ENCODE peak calls at places on chromosome 13, in five cellular contexts. One of them, this sample, is unnamed.

GRCh38 chr13:52010890-52011689 is at the start of gene ATP7B:
- DNase-seq in ovary: peak; percentile 40
- DNase-seq in uterus: no peak
- DNase-seq in cardiac muscle cell: peak; percentile 52
- DNase-seq in PC-3: no peak
- DNase-seq in this sample: peak; percentile 59

GRCh38 chr13:73822671-73823592 is 311.3 kb downstream of the KLF12 start:
- DNase-seq in uterus: no peak
- DNase-seq in cardiac muscle cell: no peak
- DNase-seq in PC-3: no peak
- DNase-seq in ovary: no peak
- DNase-seq in this sample: no peak

GRCh38 chr13:41960195-41960699 is 662 bp downstream of the VWA8 start:
- DNase-seq in uterus: no peak
- DNase-seq in cardiac muscle cell: peak; percentile 59
- DNase-seq in PC-3: peak; percentile 9
- DNase-seq in ovary: no peak
- DNase-seq in this sample: peak; percentile 33

GRCh38 chr13:29922896-29923295 is 72.5 kb upstream of the UBL3 start:
- DNase-seq in uterus: no peak
- DNase-seq in PC-3: peak; percentile 72
- DNase-seq in ovary: no peak
- DNase-seq in cardiac muscle cell: no peak
- DNase-seq in this sample: no peak

GRCh38 chr13:26867451-26868067 is 107.0 kb upstream of the GPR12 start:
- DNase-seq in cardiac muscle cell: peak; percentile 70
- DNase-seq in ovary: no peak
- DNase-seq in PC-3: peak; percentile 38
- DNase-seq in uterus: no peak
- DNase-seq in this sample: peak; percentile 51

GRCh38 chr13:85473144-85473543 is 326.1 kb downstream of the SLITRK6 start:
- DNase-seq in uterus: no peak
- DNase-seq in cardiac muscle cell: no peak
- DNase-seq in ovary: no peak
- DNase-seq in PC-3: no peak
- DNase-seq in this sample: no peak

GRCh38 chr13:92806215-92806614 is 420.4 kb upstream of the GPC6 start:
- DNase-seq in uterus: no peak
- DNase-seq in PC-3: peak; percentile 6
- DNase-seq in cardiac muscle cell: no peak
- DNase-seq in ovary: no peak
- DNase-seq in this sample: no peak

GRCh38 chr13:105462981-105463380 is 1072.5 kb downstream of the EFNB2 start:
- DNase-seq in uterus: no peak
- DNase-seq in ovary: no peak
- DNase-seq in cardiac muscle cell: no peak
- DNase-seq in PC-3: peak; percentile 32
- DNase-seq in this sample: no peak

GRCh38 chr13:75312884-75313520 is 169.0 kb downstream of the TBC1D4 start:
- DNase-seq in PC-3: no peak
- DNase-seq in cardiac muscle cell: no peak
- DNase-seq in uterus: no peak
- DNase-seq in ovary: no peak
- DNase-seq in this sample: peak; percentile 17

GRCh38 chr13:23799945-23800344 is 89.3 kb downstream of the MIPEP start:
- DNase-seq in ovary: no peak
- DNase-seq in uterus: no peak
- DNase-seq in cardiac muscle cell: no peak
- DNase-seq in PC-3: no peak
- DNase-seq in this sample: no peak

GRCh38 chr13:24251525-24251924 is 57.9 kb upstream of the C1QTNF9 start:
- DNase-seq in cardiac muscle cell: no peak
- DNase-seq in uterus: no peak
- DNase-seq in ovary: no peak
- DNase-seq in PC-3: no peak
- DNase-seq in this sample: no peak

GRCh38 chr13:85558118-85558517 is 241.1 kb downstream of the SLITRK6 start:
- DNase-seq in cardiac muscle cell: no peak
- DNase-seq in PC-3: no peak
- DNase-seq in uterus: no peak
- DNase-seq in ovary: no peak
- DNase-seq in this sample: no peak

GRCh38 chr13:73754727-73755292 is 379.4 kb downstream of the KLF12 start:
- DNase-seq in ovary: no peak
- DNase-seq in PC-3: peak; percentile 85
- DNase-seq in cardiac muscle cell: peak; percentile 69
- DNase-seq in uterus: no peak
- DNase-seq in this sample: peak; percentile 65

GRCh38 chr13:20814224-20814910 is 40.6 kb upstream of the EEF1AKMT1 start:
- DNase-seq in ovary: peak; percentile 75
- DNase-seq in PC-3: peak; percentile 82
- DNase-seq in uterus: peak; percentile 89
- DNase-seq in cardiac muscle cell: peak; percentile 69
- DNase-seq in this sample: no peak

GRCh38 chr13:39779337-39780270 is 124.1 kb downstream of the COG6 start:
- DNase-seq in ovary: no peak
- DNase-seq in PC-3: peak; percentile 39
- DNase-seq in cardiac muscle cell: no peak
- DNase-seq in uterus: no peak
- DNase-seq in this sample: no peak

GRCh38 chr13:78586706-78587105 is 16.6 kb downstream of the POU4F1 start:
- DNase-seq in cardiac muscle cell: peak; percentile 47
- DNase-seq in PC-3: no peak
- DNase-seq in uterus: no peak
- DNase-seq in ovary: no peak
- DNase-seq in this sample: peak; percentile 40

GRCh38 chr13:39527961-39528720 is 74.9 kb downstream of the LHFPL6 start:
- DNase-seq in ovary: no peak
- DNase-seq in uterus: no peak
- DNase-seq in PC-3: peak; percentile 88
- DNase-seq in cardiac muscle cell: no peak
- DNase-seq in this sample: no peak

GRCh38 chr13:26445092-26445491 is 112.4 kb upstream of the WASF3 start:
- DNase-seq in PC-3: no peak
- DNase-seq in ovary: no peak
- DNase-seq in uterus: no peak
- DNase-seq in cardiac muscle cell: no peak
- DNase-seq in this sample: no peak

GRCh38 chr13:25276748-25277147 is 10.5 kb downstream of the MTMR6 start:
- DNase-seq in cardiac muscle cell: no peak
- DNase-seq in PC-3: peak; percentile 70
- DNase-seq in uterus: no peak
- DNase-seq in ovary: no peak
- DNase-seq in this sample: no peak

GRCh38 chr13:112444001-112444311 is 67.8 kb downstream of the SPACA7 start:
- DNase-seq in uterus: no peak
- DNase-seq in ovary: peak; percentile 41
- DNase-seq in cardiac muscle cell: peak; percentile 79
- DNase-seq in PC-3: peak; percentile 72
- DNase-seq in this sample: peak; percentile 37

GRCh38 chr13:30463820-30464495 is 1.8 kb downstream of the HMGB1 start:
- DNase-seq in PC-3: peak; percentile 51
- DNase-seq in uterus: peak; percentile 57
- DNase-seq in ovary: no peak
- DNase-seq in cardiac muscle cell: peak; percentile 56
- DNase-seq in this sample: peak; percentile 38

GRCh38 chr13:98394820-98395510 is 181.9 kb downstream of the STK24 start:
- DNase-seq in cardiac muscle cell: no peak
- DNase-seq in ovary: no peak
- DNase-seq in PC-3: no peak
- DNase-seq in uterus: no peak
- DNase-seq in this sample: no peak

GRCh38 chr13:98397861-98398260 is 179.0 kb downstream of the STK24 start:
- DNase-seq in uterus: no peak
- DNase-seq in PC-3: no peak
- DNase-seq in cardiac muscle cell: no peak
- DNase-seq in ovary: no peak
- DNase-seq in this sample: no peak

GRCh38 chr13:98399756-98400155 is 177.2 kb downstream of the STK24 start:
- DNase-seq in PC-3: no peak
- DNase-seq in ovary: no peak
- DNase-seq in uterus: no peak
- DNase-seq in cardiac muscle cell: no peak
- DNase-seq in this sample: no peak

GRCh38 chr13:98396071-98396710 is 180.7 kb downstream of the STK24 start:
- DNase-seq in cardiac muscle cell: no peak
- DNase-seq in ovary: no peak
- DNase-seq in PC-3: no peak
- DNase-seq in uterus: no peak
- DNase-seq in this sample: no peak

GRCh38 chr13:98397221-98397620 is 179.7 kb downstream of the STK24 start:
- DNase-seq in uterus: no peak
- DNase-seq in cardiac muscle cell: no peak
- DNase-seq in PC-3: no peak
- DNase-seq in ovary: no peak
- DNase-seq in this sample: no peak
- H3K4me1 ChIP-seq in uterus: no peaks in the 10 kb centered on the region
- H3K4me1 ChIP-seq in cardiac muscle cell: no peaks in the 10 kb centered on the region
- H3K4me1 ChIP-seq in PC-3: no peaks in the 10 kb centered on the region
- H3K4me1 ChIP-seq in ovary: no peaks in the 10 kb centered on the region
- H3K4me1 ChIP-seq in this sample: peaks cover 7% of the 10 kb centered on the region

GRCh38 chr13:50687545-50687944 is 155.9 kb downstream of the DLEU7 start:
- DNase-seq in PC-3: no peak
- DNase-seq in ovary: no peak
- DNase-seq in cardiac muscle cell: no peak
- DNase-seq in uterus: no peak
- DNase-seq in this sample: no peak

GRCh38 chr13:50684366-50684765 is 159.1 kb downstream of the DLEU7 start:
- DNase-seq in cardiac muscle cell: no peak
- DNase-seq in uterus: no peak
- DNase-seq in PC-3: no peak
- DNase-seq in ovary: no peak
- DNase-seq in this sample: no peak

GRCh38 chr13:50686547-50686946 is 156.9 kb downstream of the DLEU7 start:
- DNase-seq in PC-3: no peak
- DNase-seq in ovary: no peak
- DNase-seq in cardiac muscle cell: no peak
- DNase-seq in uterus: no peak
- DNase-seq in this sample: no peak

GRCh38 chr13:50682966-50683365 is 160.5 kb downstream of the DLEU7 start:
- DNase-seq in PC-3: no peak
- DNase-seq in cardiac muscle cell: no peak
- DNase-seq in ovary: no peak
- DNase-seq in uterus: no peak
- DNase-seq in this sample: no peak

GRCh38 chr13:50685491-50685890 is 158.0 kb downstream of the DLEU7 start:
- DNase-seq in cardiac muscle cell: peak; percentile 43
- DNase-seq in ovary: no peak
- DNase-seq in uterus: peak; percentile 30
- DNase-seq in PC-3: peak; percentile 30
- DNase-seq in this sample: peak; percentile 73
- H3K4me1 ChIP-seq in cardiac muscle cell: peaks cover 22% of the 10 kb centered on the region
- H3K4me1 ChIP-seq in ovary: no peaks in the 10 kb centered on the region
- H3K4me1 ChIP-seq in uterus: no peaks in the 10 kb centered on the region
- H3K4me1 ChIP-seq in PC-3: no peaks in the 10 kb centered on the region
- H3K4me1 ChIP-seq in this sample: peaks cover 10% of the 10 kb centered on the region

GRCh38 chr13:99207511-99207910 is 6.9 kb downstream of the UBAC2 start:
- DNase-seq in cardiac muscle cell: no peak
- DNase-seq in uterus: no peak
- DNase-seq in ovary: no peak
- DNase-seq in PC-3: no peak
- DNase-seq in this sample: no peak

GRCh38 chr13:99205621-99206220 is 5.1 kb downstream of the UBAC2 start:
- DNase-seq in cardiac muscle cell: no peak
- DNase-seq in PC-3: no peak
- DNase-seq in ovary: no peak
- DNase-seq in uterus: no peak
- DNase-seq in this sample: no peak

GRCh38 chr13:99208185-99208584 is 7.5 kb downstream of the UBAC2 start:
- DNase-seq in cardiac muscle cell: no peak
- DNase-seq in ovary: no peak
- DNase-seq in uterus: no peak
- DNase-seq in PC-3: no peak
- DNase-seq in this sample: no peak

GRCh38 chr13:99206226-99206625 is 5.6 kb downstream of the UBAC2 start:
- DNase-seq in ovary: no peak
- DNase-seq in uterus: no peak
- DNase-seq in PC-3: no peak
- DNase-seq in cardiac muscle cell: no peak
- DNase-seq in this sample: no peak

DNA sequence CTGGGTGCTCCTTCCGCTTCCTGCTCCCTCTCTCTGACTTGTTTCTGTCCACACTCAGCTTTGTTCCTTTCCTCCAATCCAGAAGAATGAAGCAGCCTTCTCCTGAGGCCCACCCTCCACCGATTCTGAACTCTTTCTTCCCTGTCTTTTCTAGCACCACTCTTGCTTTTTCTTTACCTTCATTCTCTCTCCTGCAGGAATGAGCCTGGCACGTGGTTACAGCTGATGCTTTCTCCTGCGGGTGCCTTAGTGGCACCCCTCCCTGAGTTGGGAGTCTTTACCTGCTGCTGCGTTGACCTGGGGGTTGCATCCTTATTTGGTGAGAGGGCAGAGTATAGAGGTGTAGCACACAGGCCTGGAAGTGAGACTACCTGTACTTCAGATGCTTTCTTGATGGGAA is 6.2 kb downstream of the UBAC2 start:
- DNase-seq in uterus: no peak
- DNase-seq in ovary: no peak
- DNase-seq in PC-3: no peak
- DNase-seq in cardiac muscle cell: no peak
- DNase-seq in this sample: no peak
- H3K4me1 ChIP-seq in uterus: no peaks in the 10 kb centered on the region
- H3K4me1 ChIP-seq in ovary: peaks cover 1% of the 10 kb centered on the region
- H3K4me1 ChIP-seq in PC-3: peaks cover 12% of the 10 kb centered on the region
- H3K4me1 ChIP-seq in cardiac muscle cell: peaks cover 6% of the 10 kb centered on the region
- H3K4me1 ChIP-seq in this sample: peaks cover 5% of the 10 kb centered on the region

GRCh38 chr13:32229443-32229842 is 85.7 kb downstream of the ZAR1L start:
- DNase-seq in uterus: no peak
- DNase-seq in PC-3: no peak
- DNase-seq in cardiac muscle cell: peak; percentile 45
- DNase-seq in ovary: no peak
- DNase-seq in this sample: no peak

GRCh38 chr13:32232263-32232662 is 82.9 kb downstream of the ZAR1L start:
- DNase-seq in cardiac muscle cell: no peak
- DNase-seq in ovary: no peak
- DNase-seq in uterus: no peak
- DNase-seq in PC-3: no peak
- DNase-seq in this sample: no peak

GRCh38 chr13:32237681-32238080 is 77.5 kb downstream of the ZAR1L start:
- DNase-seq in PC-3: no peak
- DNase-seq in cardiac muscle cell: peak; percentile 29
- DNase-seq in uterus: no peak
- DNase-seq in ovary: no peak
- DNase-seq in this sample: no peak

GRCh38 chr13:32233062-32233461 is 82.1 kb downstream of the ZAR1L start:
- DNase-seq in uterus: no peak
- DNase-seq in cardiac muscle cell: no peak
- DNase-seq in ovary: no peak
- DNase-seq in PC-3: no peak
- DNase-seq in this sample: no peak

DNA sequence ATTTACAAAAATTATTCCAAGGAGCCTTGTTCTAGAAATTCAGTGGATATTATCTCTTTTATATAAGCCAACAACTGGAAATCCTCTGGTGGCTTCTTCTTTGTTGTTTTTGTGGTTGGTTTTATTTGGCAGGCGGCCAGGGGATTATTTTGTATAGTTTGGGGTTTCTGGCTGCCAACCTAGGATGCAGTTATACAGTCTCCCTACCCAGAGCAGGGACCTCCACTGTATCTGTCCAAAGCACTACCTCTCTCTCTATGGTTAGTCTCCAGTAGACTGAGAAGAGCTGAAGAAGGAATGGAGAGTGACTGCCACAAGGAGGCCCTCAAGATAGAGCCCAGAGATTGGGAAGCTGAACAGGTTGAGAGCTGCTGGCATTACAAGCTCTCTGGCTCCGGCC is 80.2 kb downstream of the ZAR1L start:
- DNase-seq in PC-3: no peak
- DNase-seq in cardiac muscle cell: no peak
- DNase-seq in ovary: no peak
- DNase-seq in uterus: no peak
- DNase-seq in this sample: no peak
- H3K4me1 ChIP-seq in PC-3: no peaks in the 10 kb centered on the region
- H3K4me1 ChIP-seq in cardiac muscle cell: no peaks in the 10 kb centered on the region
- H3K4me1 ChIP-seq in ovary: no peaks in the 10 kb centered on the region
- H3K4me1 ChIP-seq in uterus: no peaks in the 10 kb centered on the region
- H3K4me1 ChIP-seq in this sample: peaks cover 5% of the 10 kb centered on the region

This sample was measured in HAP-1.